ENCODE peak calls at places on chromosomes 12 and 14, in seven cellular contexts. C is HCT116, G is IMR-90, D is K562, F is A549, E is GM12878, K is H1. V is an unnamed sample.
A peak's percentile ranks its signal among the peaks of the same experiment; 100 is the strongest.

GRCh38 chr12:58306266-58306995 is 365.1 kb downstream of the ATP23 start:
- DNase-seq in D (no peak), K (no peak), F (no peak), G (no peak), E (no peak), C (no peak), V (no peak)

GRCh38 chr12:65810036-65810435 is 14.2 kb upstream of the HMGA2 start:
- DNase-seq in D (no peak), C (no peak), G (peak; percentile 37), E (no peak), F (no peak), K (no peak), V (no peak)

GRCh38 chr12:49916129-49916919 is 12.6 kb upstream of the FAIM2 start:
- DNase-seq in C (no peak), K (no peak), E (no peak), F (no peak), D (no peak), G (no peak), V (no peak)

GRCh38 chr12:93714382-93714781 is 37.2 kb downstream of the CRADD start:
- DNase-seq in F (peak; percentile 35), E (no peak), C (no peak), G (no peak), K (no peak), D (no peak), V (no peak)

GRCh38 chr12:33245459-33245858 is 194.2 kb downstream of the SYT10 start:
- DNase-seq in D (no peak), E (no peak), F (no peak), K (no peak), C (no peak), G (no peak), V (no peak)

GRCh38 chr14:55843718-55844403 is 263.9 kb downstream of the KTN1 start:
- DNase-seq in K (no peak), G (peak; percentile 14), C (no peak), F (no peak), E (no peak), D (no peak), V (no peak)

GRCh38 chr12:64796205-64796845 is 28.1 kb upstream of the TBC1D30 start:
- DNase-seq in F (peak; percentile 96), D (peak; percentile 90), C (peak; percentile 83), K (no peak), E (no peak), G (peak; percentile 92), V (peak; percentile 92)

GRCh38 chr14:38553586-38553985 is 297.7 kb upstream of the CLEC14A start:
- DNase-seq in D (no peak), K (no peak), F (no peak), C (no peak), E (no peak), G (peak; percentile 89), V (no peak)

GRCh38 chr12:58247633-58248032 is 306.3 kb downstream of the ATP23 start:
- DNase-seq in D (peak; percentile 3), F (peak; percentile 19), G (no peak), E (no peak), C (peak; percentile 1), K (no peak), V (no peak)

GRCh38 chr12:56337753-56338221 is 897 bp upstream of the IL23A start:
- DNase-seq in C (no peak), K (no peak), D (no peak), E (no peak), F (no peak), G (no peak), V (no peak)

GRCh38 chr12:726281-727140 is 25.9 kb upstream of the WNK1 start:
- DNase-seq in G (peak; percentile 39), D (no peak), F (peak; percentile 54), K (no peak), C (no peak), E (no peak), V (peak; percentile 19)

GRCh38 chr14:104687601-104688504 is 1.6 kb upstream of the INF2 start:
- DNase-seq in E (no peak), K (no peak), C (peak; percentile 62), G (no peak), D (no peak), F (peak; percentile 94), V (peak; percentile 84)

GRCh38 chr12:49019435-49020317 is 1.1 kb upstream of the PRKAG1 start:
- DNase-seq in K (peak; percentile 67), D (peak; percentile 81), C (no peak), F (peak; percentile 67), G (peak; percentile 23), E (no peak), V (peak; percentile 39)

GRCh38 chr12:42128327-42128726 is 16.3 kb downstream of the GXYLT1 start:
- DNase-seq in E (no peak), K (no peak), C (no peak), F (no peak), G (peak; percentile 46), D (peak; percentile 18), V (no peak)

GRCh38 chr14:96272777-96273471 is 16.9 kb downstream of the BDKRB1 start:
- DNase-seq in E (no peak), D (peak; percentile 13), G (peak; percentile 76), C (no peak), K (peak; percentile 16), F (peak; percentile 66), V (no peak)

GRCh38 chr14:94689218-94689984 is 77.2 kb downstream of the SERPINA3 start:
- DNase-seq in E (no peak), F (peak; percentile 38), G (peak; percentile 22), C (no peak), K (peak; percentile 92), D (peak; percentile 54), V (no peak)
- TF ChIP-seq CEBPB in E (no peak), F (no peak), G (no peak), C (no peak), K (no peak), D (no peak), V (no peak)

DNA sequence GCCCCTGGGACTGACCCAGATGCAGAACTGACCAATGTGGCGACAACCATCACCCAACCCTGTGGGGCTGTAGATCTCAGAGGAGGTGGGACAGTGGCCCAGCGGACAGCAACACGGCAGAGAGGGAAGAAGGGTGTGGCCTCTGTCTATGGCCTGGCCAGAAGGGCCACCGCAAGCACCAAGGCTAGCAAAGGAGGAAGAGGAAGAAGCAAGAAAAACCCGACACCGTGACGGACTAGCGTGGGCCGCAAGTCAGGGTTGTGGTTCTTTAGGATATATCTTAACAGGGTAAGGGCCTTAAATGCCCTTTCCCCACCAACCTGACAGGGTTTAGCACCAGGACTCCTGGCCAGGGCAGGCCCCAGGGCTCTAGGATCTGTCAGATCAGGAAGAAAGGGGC is 71.1 kb downstream of the ITPK1 start:
- DNase-seq in F (no peak), G (no peak), K (no peak), D (peak; percentile 18), E (no peak), C (no peak), V (no peak)
- TF ChIP-seq CEBPB in F (no peak), G (no peak), K (no peak), D (no peak), E (no peak), C (no peak), V (no peak)

DNA sequence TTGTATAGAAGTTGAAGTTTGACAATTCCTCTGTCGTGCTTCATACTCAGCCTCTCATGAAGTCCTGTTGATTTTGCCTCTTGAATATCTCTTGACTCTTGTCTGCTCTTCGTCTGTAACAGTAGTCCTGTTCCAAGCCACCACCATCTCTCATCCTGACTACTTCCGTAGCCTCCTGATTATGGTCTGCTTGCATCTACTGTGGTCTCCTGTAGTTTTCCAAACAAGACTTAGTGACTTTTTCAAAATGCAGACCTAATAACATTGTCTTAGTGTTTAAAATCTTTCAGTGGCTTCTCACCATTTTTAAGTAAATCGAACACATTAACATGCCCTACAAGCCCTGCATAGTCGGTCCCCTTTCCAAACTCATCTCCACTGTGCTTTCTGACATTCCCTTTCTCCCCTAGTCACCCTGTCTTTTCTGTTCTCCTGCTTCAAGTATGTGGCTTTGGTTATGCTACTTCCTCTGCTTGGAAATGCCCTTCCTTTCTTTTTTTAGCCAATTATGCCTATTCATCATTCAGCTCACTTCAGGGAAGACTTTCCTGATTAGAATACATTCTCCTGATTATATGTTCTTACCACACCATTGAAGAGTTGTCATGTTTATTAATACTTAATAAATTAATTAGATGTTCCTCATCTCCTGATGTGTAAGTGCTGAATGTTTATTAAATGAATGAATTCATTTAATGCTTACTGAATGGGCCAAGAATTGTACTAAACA is 2.0 kb downstream of the SCYL2 start:
- DNase-seq in G (peak; percentile 15), E (no peak), C (no peak), K (no peak), F (no peak), D (peak; percentile 32), V (no peak)
- TF ChIP-seq CEBPB in G (no peak), E (no peak), C (no peak), K (no peak), F (no peak), D (no peak), V (no peak)

GRCh38 chr12:19402743-19403400 is 36.4 kb upstream of the AEBP2 start:
- DNase-seq in K (no peak), G (peak; percentile 63), F (peak; percentile 29), D (no peak), E (no peak), C (no peak), V (peak; percentile 78)
- TF ChIP-seq CEBPB in K (no peak), G (no peak), F (no peak), D (no peak), E (no peak), C (no peak), V (peak; percentile 28)

GRCh38 chr12:85835417-85835809 is 796 bp downstream of the RASSF9 start:
- DNase-seq in D (no peak), G (peak; percentile 10), C (no peak), K (no peak), F (no peak), E (no peak), V (no peak)

GRCh38 chr12:85833558-85833957 is 2.7 kb downstream of the RASSF9 start:
- DNase-seq in C (no peak), F (no peak), K (no peak), E (no peak), G (no peak), D (no peak), V (no peak)

GRCh38 chr12:85834378-85834777 is 1.8 kb downstream of the RASSF9 start:
- DNase-seq in D (no peak), E (no peak), C (no peak), F (no peak), G (no peak), K (no peak), V (no peak)

GRCh38 chr12:85836716-85837100 is 499 bp upstream of the RASSF9 start:
- DNase-seq in F (no peak), D (no peak), E (no peak), C (no peak), K (no peak), G (no peak), V (no peak)

DNA sequence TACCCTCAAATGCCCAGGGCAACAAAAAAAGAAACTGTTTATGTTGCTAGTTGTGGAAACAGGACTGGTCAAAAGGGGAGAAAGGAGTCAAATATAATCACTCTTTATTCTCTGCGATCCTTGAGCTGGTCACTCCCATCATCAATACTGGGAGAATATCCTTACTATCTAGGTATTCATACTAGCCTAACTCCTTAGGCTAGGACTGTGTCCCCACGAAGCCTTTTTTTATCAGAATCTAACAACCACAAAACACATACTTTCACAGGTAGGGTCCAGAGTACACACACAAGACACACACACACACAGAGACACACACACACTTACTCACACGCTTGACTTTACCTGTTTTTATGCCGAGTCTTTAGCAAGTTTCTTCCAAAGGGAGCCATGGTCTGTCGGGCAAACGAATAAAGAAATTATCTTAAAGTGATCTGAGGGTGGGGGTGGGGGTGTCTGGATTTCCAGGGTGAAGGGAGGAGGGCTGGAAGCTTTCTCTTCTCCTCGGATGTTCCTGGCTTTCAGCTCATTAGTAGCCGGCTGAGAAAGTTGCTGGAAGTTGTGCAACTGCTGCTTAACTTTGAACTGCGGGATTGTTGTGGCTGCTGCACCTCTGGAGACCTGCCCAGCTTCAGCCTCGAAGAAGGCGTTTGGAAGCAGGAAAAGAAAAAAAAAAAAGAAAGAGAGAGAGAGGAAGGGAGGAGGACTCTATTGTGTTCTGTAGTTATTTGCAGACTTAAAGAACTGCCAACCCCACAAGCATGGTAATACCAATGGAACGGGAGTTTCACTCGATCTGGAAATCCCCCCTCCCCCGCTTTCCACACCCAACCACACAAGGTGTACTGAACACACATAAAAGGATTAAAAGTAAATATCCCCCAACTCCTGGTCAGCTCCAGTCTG is at the start of gene RASSF9:
- DNase-seq in G (peak; percentile 43), C (no peak), E (no peak), K (no peak), F (peak; percentile 82), D (no peak), V (peak; percentile 10)
- TF ChIP-seq CEBPB in G (peak; percentile 64), C (no peak), E (no peak), K (peak; percentile 48), F (peak; percentile 82), D (no peak), V (peak; percentile 86)